ENCODE peak calls at places on chromosomes 7 and 10, in eight cellular contexts. G is HepG2, D is fibroblast of pulmonary artery, L is neural progenitor cell, H is EL, W is GF-D8, O is IMR-90, F is pancreas. S is an unnamed sample.

GRCh38 chr7:25731035-25731880 is 420.7 kb upstream of the NFE2L3 start:
- DNase-seq in F (no peak), W (no peak), H (no peak), O (no peak), G (no peak), D (peak; percentile 5), L (no peak), S (no peak)

GRCh38 chr7:44119829-44120380 is 3.4 kb downstream of the POLD2 start:
- DNase-seq in O (no peak), F (no peak), G (no peak), H (no peak), W (no peak), D (no peak), L (no peak), S (no peak)

GRCh38 chr7:98879198-98879988 is 1.1 kb downstream of the TRRAP start:
- DNase-seq in F (peak; percentile 50), G (peak; percentile 72), W (peak; percentile 42), H (peak; percentile 17), L (peak; percentile 48), O (peak; percentile 17), D (no peak), S (peak; percentile 60)

GRCh38 chr10:44020322-44021111 is 364.4 kb downstream of the CXCL12 start:
- DNase-seq in H (no peak), G (no peak), D (no peak), L (no peak), O (no peak), F (peak; percentile 62), W (no peak), S (no peak)

GRCh38 chr7:73704640-73705550 is 14.6 kb downstream of the STX1A start:
- DNase-seq in L (no peak), G (no peak), D (peak; percentile 55), F (no peak), O (peak; percentile 44), W (no peak), H (no peak), S (peak; percentile 86)

GRCh38 chr10:93199221-93199681 is 125.6 kb downstream of the CYP26A1 start:
- DNase-seq in G (peak; percentile 22), O (peak; percentile 39), D (peak; percentile 38), L (peak; percentile 29), F (no peak), H (peak; percentile 75), W (no peak), S (no peak)

GRCh38 chr7:46930336-46930735 is 651.6 kb downstream of the TNS3 start:
- DNase-seq in W (no peak), L (no peak), O (peak; percentile 97), D (peak; percentile 91), G (no peak), F (no peak), H (peak; percentile 93), S (no peak)

GRCh38 chr7:21616796-21617436 is 74.1 kb downstream of the DNAH11 start:
- DNase-seq in O (peak; percentile 37), L (no peak), G (no peak), D (peak; percentile 78), F (no peak), W (no peak), H (peak; percentile 77), S (no peak)

GRCh38 chr7:133434246-133434865 is 181.5 kb downstream of the EXOC4 start:
- DNase-seq in H (peak; percentile 45), G (peak; percentile 24), L (peak; percentile 32), W (peak; percentile 30), O (peak; percentile 49), F (no peak), D (peak; percentile 68), S (no peak)

GRCh38 chr10:4677296-4678021 is 148.5 kb upstream of the AKR1E2 start:
- DNase-seq in L (no peak), H (no peak), D (peak; percentile 94), O (peak; percentile 32), G (no peak), F (no peak), W (no peak), S (no peak)

GRCh38 chr7:31373337-31374289 is 33.1 kb upstream of the NEUROD6 start:
- DNase-seq in L (peak; percentile 82), O (peak; percentile 34), W (no peak), G (peak; percentile 34), H (peak; percentile 53), D (peak; percentile 50), F (peak; percentile 24), S (peak; percentile 57)

GRCh38 chr7:101956130-101956529 is 138.7 kb downstream of the CUX1 start:
- DNase-seq in W (no peak), F (no peak), D (no peak), O (no peak), L (no peak), G (no peak), H (no peak), S (no peak)

GRCh38 chr7:141053626-141054025 is 20.2 kb upstream of the TMEM178B start:
- DNase-seq in F (no peak), G (no peak), W (no peak), D (no peak), L (no peak), H (peak; percentile 74), O (no peak), S (no peak)

GRCh38 chr10:30782543-30783461 is 153.2 kb upstream of the LYZL2 start:
- DNase-seq in L (no peak), H (peak; percentile 54), W (peak; percentile 58), G (no peak), F (no peak), D (peak; percentile 35), O (peak; percentile 68), S (peak; percentile 39)

GRCh38 chr10:100909506-100910260 is 3.1 kb upstream of the SLF2 start:
- DNase-seq in L (peak; percentile 41), O (no peak), H (no peak), D (peak; percentile 61), G (no peak), W (no peak), F (no peak), S (peak; percentile 72)

GRCh38 chr10:67697646-67698245 is 1.8 kb upstream of the CTNNA3 start:
- DNase-seq in G (peak; percentile 37), F (no peak), H (peak; percentile 41), O (peak; percentile 56), L (peak; percentile 45), W (peak; percentile 21), D (peak; percentile 74), S (peak; percentile 16)

GRCh38 chr10:74439213-74439612 is 288.2 kb downstream of the ADK start:
- DNase-seq in G (no peak), L (no peak), D (peak; percentile 58), F (no peak), H (no peak), O (no peak), W (peak; percentile 91), S (no peak)

GRCh38 chr10:1244493-1244892 is 188.3 kb downstream of the WDR37 start:
- DNase-seq in G (no peak), D (no peak), O (no peak), W (no peak), F (no peak), L (no peak), H (no peak), S (no peak)

GRCh38 chr10:118776033-118776432 is 21.3 kb upstream of the CACUL1 start:
- DNase-seq in L (no peak), H (no peak), F (no peak), W (no peak), O (no peak), G (no peak), D (no peak), S (no peak)

GRCh38 chr7:39027491-39027890 is 49.8 kb downstream of the POU6F2 start:
- DNase-seq in W (no peak), H (no peak), F (no peak), L (no peak), G (no peak), D (peak; percentile 16), O (no peak), S (no peak)

GRCh38 chr7:38463277-38464224 is 167.6 kb downstream of the AMPH start:
- DNase-seq in W (no peak), L (no peak), O (peak; percentile 77), D (peak; percentile 72), H (peak; percentile 82), F (peak; percentile 29), G (no peak), S (no peak)

GRCh38 chr10:81569488-81569887 is 305.5 kb upstream of the NRG3 start:
- DNase-seq in D (no peak), F (no peak), H (no peak), O (no peak), L (no peak), G (no peak), W (no peak), S (no peak)

GRCh38 chr7:47584128-47584865 is 2.4 kb upstream of the TNS3 start:
- DNase-seq in O (no peak), H (no peak), F (no peak), W (no peak), D (no peak), G (no peak), L (no peak), S (no peak)

GRCh38 chr10:80199828-80200227 is 5.5 kb downstream of the ANXA11 start:
- DNase-seq in G (no peak), F (no peak), D (peak; percentile 97), L (no peak), W (peak; percentile 64), H (peak; percentile 84), O (peak; percentile 82), S (no peak)

GRCh38 chr10:4699950-4700730 is 125.9 kb upstream of the AKR1E2 start:
- DNase-seq in L (no peak), G (no peak), O (no peak), D (no peak), H (no peak), W (no peak), F (no peak), S (no peak)

GRCh38 chr10:92816106-92816505 is 32.2 kb upstream of the EXOC6 start:
- DNase-seq in D (peak; percentile 84), O (peak; percentile 73), W (no peak), F (no peak), G (no peak), H (peak; percentile 65), L (no peak), S (no peak)

GRCh38 chr10:95333997-95334792 is 43.4 kb upstream of the PDLIM1 start:
- DNase-seq in F (no peak), L (no peak), O (peak; percentile 98), G (no peak), D (peak; percentile 99), H (peak; percentile 96), W (no peak), S (no peak)

GRCh38 chr10:32190890-32191491 is 134.8 kb upstream of the KIF5B start:
- DNase-seq in F (no peak), G (peak; percentile 25), D (peak; percentile 61), H (peak; percentile 44), O (peak; percentile 36), L (peak; percentile 26), W (no peak), S (no peak)

GRCh38 chr7:6554848-6555247 is 3.6 kb upstream of the GRID2IP start:
- DNase-seq in O (no peak), D (no peak), L (no peak), G (no peak), F (no peak), H (no peak), W (no peak), S (no peak)

GRCh38 chr10:123563994-123564393 is 102.2 kb upstream of the GPR26 start:
- DNase-seq in W (no peak), D (no peak), O (no peak), G (no peak), F (no peak), H (no peak), L (no peak), S (no peak)

GRCh38 chr10:125639846-125640245 is 43.1 kb downstream of the TEX36 start:
- DNase-seq in L (no peak), O (no peak), H (no peak), G (no peak), F (no peak), D (no peak), W (no peak), S (no peak)

GRCh38 chr10:113059001-113059780 is 109.1 kb downstream of the TCF7L2 start:
- DNase-seq in H (peak; percentile 50), G (peak; percentile 76), D (peak; percentile 88), L (peak; percentile 49), O (peak; percentile 71), W (no peak), F (no peak), S (no peak)

GRCh38 chr7:28686418-28686800 is 271.7 kb downstream of the TRIL start:
- DNase-seq in D (peak; percentile 80), G (no peak), L (peak; percentile 80), H (peak; percentile 79), O (peak; percentile 79), W (no peak), F (no peak), S (no peak)

GRCh38 chr7:64046041-64046389 is 781 bp downstream of the ZNF727 start:
- DNase-seq in F (no peak), O (no peak), G (no peak), W (no peak), H (no peak), D (no peak), L (no peak), S (no peak)

S was measured in WERI-Rb-1.